ENCODE peak calls at places on chromosome X, in five cellular contexts. A, V, L, O and H are unnamed samples.

GRCh38 chrX:13287816-13288215 is 32.0 kb downstream of the ATXN3L start:
- DNase-seq in O (no peak), A (peak), V (no peak), L (no peak), H (no peak)

GRCh38 chrX:13420545-13421183 is 100.8 kb upstream of the ATXN3L start:
- DNase-seq in V (no peak), A (no peak), O (no peak), L (no peak), H (no peak)

GRCh38 chrX:96424007-96424406 is 260.6 kb upstream of the DIAPH2 start:
- DNase-seq in V (no peak), A (no peak), O (no peak), L (no peak), H (no peak)

GRCh38 chrX:100674705-100675104 is 30.7 kb downstream of the SRPX2 start:
- DNase-seq in L (no peak), O (no peak), A (no peak), V (no peak), H (no peak)

GRCh38 chrX:56763556-56764152 is 34.6 kb downstream of the NBDY start:
- DNase-seq in A (no peak), V (peak), L (peak), O (peak), H (no peak)

GRCh38 chrX:11239230-11239629 is 54.0 kb upstream of the AMELX start:
- DNase-seq in A (peak), O (no peak), V (no peak), L (no peak), H (no peak)

GRCh38 chrX:139126493-139126892 is 404.0 kb upstream of the F9 start:
- DNase-seq in V (no peak), O (no peak), L (no peak), A (no peak), H (no peak)

GRCh38 chrX:72468607-72469006 is 104.0 kb downstream of the HDAC8 start:
- DNase-seq in A (no peak), V (no peak), L (no peak), O (no peak), H (no peak)

GRCh38 chrX:138866643-138867042 is 155.1 kb upstream of the FGF13 start:
- DNase-seq in O (no peak), A (no peak), L (no peak), V (no peak), H (no peak)

GRCh38 chrX:23993012-23993633 is 33.9 kb downstream of the KLHL15 start:
- DNase-seq in A (peak), L (no peak), V (no peak), O (no peak), H (no peak)

GRCh38 chrX:63434665-63435064 is 83.5 kb upstream of the SPIN4 start:
- DNase-seq in O (no peak), L (no peak), V (no peak), A (peak), H (no peak)

GRCh38 chrX:150573702-150574101 is 5.3 kb downstream of the MTM1 start:
- DNase-seq in L (no peak), A (no peak), O (no peak), V (no peak), H (peak)

GRCh38 chrX:123993904-123994635 is 32.6 kb downstream of the STAG2 start:
- DNase-seq in V (no peak), L (no peak), A (peak), O (no peak), H (no peak)

GRCh38 chrX:120857240-120857639 is 18.4 kb downstream of the CT47B1 start:
- DNase-seq in V (no peak), L (no peak), A (peak), O (no peak), H (no peak)

GRCh38 chrX:101483705-101484104 is 1.6 kb upstream of the ARMCX4 start:
- DNase-seq in L (no peak), V (no peak), O (no peak), A (no peak), H (no peak)

GRCh38 chrX:152896450-152896849 is 1.4 kb upstream of the ZNF185 start:
- DNase-seq in L (no peak), V (no peak), A (peak), O (no peak), H (no peak)

GRCh38 chrX:153906126-153906917 is 1.8 kb downstream of the AVPR2 start:
- DNase-seq in O (no peak), V (no peak), A (no peak), L (no peak), H (no peak)

GRCh38 chrX:48715066-48715465 is 18.5 kb downstream of the SUV39H1 start:
- DNase-seq in V (no peak), A (peak), O (no peak), L (no peak), H (no peak)

GRCh38 chrX:16185725-16186136 is 18.4 kb downstream of the MAGEB17 start:
- DNase-seq in A (peak), O (no peak), V (no peak), L (no peak), H (no peak)

GRCh38 chrX:23784487-23785301 is 1.7 kb downstream of the SAT1 start:
- DNase-seq in O (no peak), V (no peak), L (no peak), A (peak), H (no peak)

GRCh38 chrX:11374570-11374969 is 81.4 kb downstream of the AMELX start:
- DNase-seq in A (no peak), L (no peak), V (no peak), O (no peak), H (no peak)

GRCh38 chrX:56968980-56969379 is 26.4 kb downstream of the SPIN3 start:
- DNase-seq in A (peak), V (no peak), O (no peak), L (no peak), H (no peak)

GRCh38 chrX:135605906-135606305 is 85.4 kb downstream of the INTS6L start:
- DNase-seq in O (no peak), L (no peak), A (no peak), V (no peak), H (no peak)

GRCh38 chrX:94053575-94053974 is 379.6 kb downstream of the FAM133A start:
- DNase-seq in L (no peak), A (no peak), V (no peak), O (peak), H (no peak)

GRCh38 chrX:136214551-136214950 is 36.6 kb downstream of the MAP7D3 start:
- DNase-seq in V (no peak), O (no peak), L (no peak), A (peak), H (no peak)

GRCh38 chrX:153922932-153923857 is 2.9 kb downstream of the ARHGAP4 start:
- DNase-seq in L (no peak), A (peak), V (no peak), O (no peak), H (no peak)

GRCh38 chrX:100928660-100929613 is at the start of gene XKRX:
- DNase-seq in L (no peak), O (peak), V (peak), A (peak), H (peak)

GRCh38 chrX:152897216-152898144 is at the start of gene ZNF185:
- DNase-seq in V (no peak), O (no peak), A (peak), L (no peak), H (no peak)

GRCh38 chrX:20378291-20378920 is 111.7 kb upstream of the RPS6KA3 start:
- DNase-seq in O (no peak), A (no peak), V (peak), L (no peak), H (peak)

GRCh38 chrX:80806557-80806956 is 3.1 kb downstream of the BRWD3 start:
- DNase-seq in O (no peak), L (no peak), A (no peak), V (no peak), H (no peak)

GRCh38 chrX:15334561-15334960 is 762 bp downstream of the PIGA start:
- DNase-seq in A (peak), V (no peak), O (peak), L (peak), H (no peak)

GRCh38 chrX:69387559-69388487 is 116.3 kb upstream of the NALF2 start:
- DNase-seq in O (peak), V (peak), L (peak), A (peak), H (peak)